ENCODE peak calls at places on chromosomes 12 and 14, in six cellular contexts. V is smooth muscle cell of the brain vasculature; R is central memory CD4-positive, alpha-beta T cell; N is HTR-8/SVneo; D is frontal cortex; C is esophagus squamous epithelium. Y is an unnamed sample.

GRCh38 chr12:129381717-129382116 is 522.1 kb downstream of the TMEM132D start:
- DNase-seq in C (no peak), N (no peak), R (no peak), D (no peak), V (no peak), Y (no peak)

GRCh38 chr12:127293507-127294310 is 973.3 kb upstream of the TMEM132C start:
- DNase-seq in D (peak), C (no peak), R (no peak), V (no peak), N (peak), Y (no peak)

GRCh38 chr12:22377731-22378496 is 43.4 kb upstream of the ST8SIA1 start:
- DNase-seq in R (no peak), D (no peak), V (no peak), C (no peak), N (no peak), Y (no peak)

GRCh38 chr12:88393017-88393767 is 187.1 kb downstream of the KITLG start:
- DNase-seq in D (no peak), R (no peak), V (no peak), C (no peak), N (peak), Y (no peak)

GRCh38 chr12:96590970-96591369 is 101.6 kb downstream of the CFAP54 start:
- DNase-seq in D (no peak), C (no peak), N (no peak), R (no peak), V (no peak), Y (no peak)

GRCh38 chr12:132493482-132494178 is 3.7 kb downstream of the FBRSL1 start:
- DNase-seq in D (no peak), C (no peak), R (no peak), N (no peak), V (no peak), Y (no peak)

GRCh38 chr14:106224694-106224971 is 698.2 kb downstream of the TMEM121 start:
- DNase-seq in R (no peak), D (no peak), C (no peak), V (no peak), N (no peak), Y (no peak)

GRCh38 chr14:89618821-89619551 is 202.0 kb upstream of the FOXN3 start:
- DNase-seq in D (peak), C (no peak), V (no peak), R (peak), N (peak), Y (no peak)

GRCh38 chr12:6560501-6561205 is 4.8 kb upstream of the IFFO1 start:
- DNase-seq in D (no peak), C (no peak), R (no peak), N (no peak), V (no peak), Y (no peak)

GRCh38 chr14:36553650-36554260 is 28.7 kb downstream of the NKX2-8 start:
- DNase-seq in D (peak), C (no peak), N (peak), R (no peak), V (peak), Y (no peak)

GRCh38 chr12:57124259-57124877 is 3.9 kb upstream of the LRP1 start:
- DNase-seq in C (no peak), V (no peak), N (peak), D (no peak), R (peak), Y (peak)

GRCh38 chr12:67909091-67909531 is 80.1 kb upstream of the IFNG-AS1 start:
- DNase-seq in V (no peak), R (no peak), D (no peak), C (no peak), N (peak), Y (no peak)

GRCh38 chr14:69636051-69636639 is 24.7 kb downstream of the SUSD6 start:
- DNase-seq in C (no peak), V (no peak), R (no peak), N (no peak), D (no peak), Y (no peak)